ENCODE peak calls at places on chromosomes 2 and 18, in nine cellular contexts. N is activated CD4-positive, alpha-beta T cell treated with anti-CD3 and anti-CD28 coated beads, Interleukin-2, amount 50 U/mL, for 24 hours; P is progenitor cell of endocrine pancreas; I is iPS DF 6.9; W is adrenal gland; S is astrocyte of the spinal cord; U is NCI-H748 treated with DMSO at 0.1 percent for 48 hours; L is NCI-H1092; Y is left cardiac atrium. D is an unnamed sample.

GRCh38 chr18:2147424-2147823 is 423.9 kb downstream of the METTL4 start:
- DNase-seq in I (no peak), W (no peak), L (no peak), U (no peak), P (no peak), S (peak), N (no peak), Y (no peak), D (no peak)

GRCh38 chr2:198700330-198700729 is 757.4 kb downstream of the SATB2 start:
- DNase-seq in N (no peak), P (no peak), I (no peak), U (peak), S (no peak), L (no peak), W (no peak), Y (no peak), D (no peak)

GRCh38 chr2:146982393-146982846 is 862.4 kb upstream of the ACVR2A start:
- DNase-seq in U (no peak), S (peak), Y (peak), N (no peak), L (no peak), P (no peak), I (no peak), W (peak), D (no peak)

GRCh38 chr2:225479386-225479785 is 79.9 kb downstream of the NYAP2 start:
- DNase-seq in W (no peak), U (no peak), S (no peak), P (no peak), Y (no peak), N (no peak), L (no peak), I (no peak), D (no peak)

GRCh38 chr2:150520088-150520487 is 32.6 kb upstream of the RND3 start:
- DNase-seq in P (no peak), L (no peak), I (no peak), S (no peak), Y (no peak), N (no peak), U (no peak), W (no peak), D (no peak)

GRCh38 chr18:69968073-69968472 is 20.4 kb upstream of the CD226 start:
- DNase-seq in L (no peak), S (no peak), U (peak), W (peak), P (no peak), Y (no peak), I (no peak), N (no peak), D (no peak)

GRCh38 chr2:239311132-239312040 is 89.4 kb downstream of the HDAC4 start:
- DNase-seq in W (peak), N (no peak), Y (peak), S (no peak), U (no peak), I (no peak), P (peak), L (peak), D (no peak)

GRCh38 chr2:44707945-44708645 is 233.4 kb upstream of the SIX3 start:
- DNase-seq in N (no peak), I (no peak), S (no peak), P (no peak), W (no peak), Y (no peak), L (peak), U (peak), D (no peak)

GRCh38 chr2:123791716-123792115 is 233.4 kb upstream of the CNTNAP5 start:
- DNase-seq in Y (no peak), S (no peak), U (no peak), N (no peak), L (no peak), I (no peak), P (no peak), W (no peak), D (no peak)

GRCh38 chr2:126244937-126245336 is 411.0 kb upstream of the GYPC start:
- DNase-seq in U (no peak), I (peak), N (no peak), S (no peak), P (peak), Y (peak), L (peak), W (peak), D (no peak)